ENCODE peak calls at places on chromosomes 11 and 22, in ten cellular contexts. One of them, this sample, is unnamed.
A peak's percentile ranks its signal among the peaks of the same experiment; 100 is the strongest.

GRCh38 chr22:35728639-35729308 is 11.1 kb downstream of the APOL5 start:
- DNase-seq in suprapubic skin: no peak
- DNase-seq in prostate gland: no peak
- DNase-seq in spleen: no peak
- DNase-seq in H1: no peak
- DNase-seq in endothelial cell of umbilical vein: no peak
- DNase-seq in HCT116: no peak
- DNase-seq in transverse colon: peak; percentile 87
- DNase-seq in stomach: peak; percentile 76
- DNase-seq in sigmoid colon: no peak
- DNase-seq in this sample: no peak

GRCh38 chr22:49812838-49813237 is 14.8 kb downstream of the BRD1 start:
- DNase-seq in HCT116: no peak
- DNase-seq in stomach: peak; percentile 40
- DNase-seq in H1: no peak
- DNase-seq in transverse colon: no peak
- DNase-seq in endothelial cell of umbilical vein: no peak
- DNase-seq in prostate gland: no peak
- DNase-seq in spleen: no peak
- DNase-seq in suprapubic skin: no peak
- DNase-seq in sigmoid colon: peak; percentile 56
- DNase-seq in this sample: no peak

GRCh38 chr11:63872833-63873201 is 33.9 kb downstream of the MARK2 start:
- DNase-seq in endothelial cell of umbilical vein: no peak
- DNase-seq in suprapubic skin: no peak
- DNase-seq in H1: no peak
- DNase-seq in stomach: no peak
- DNase-seq in sigmoid colon: no peak
- DNase-seq in spleen: no peak
- DNase-seq in prostate gland: peak; percentile 38
- DNase-seq in transverse colon: peak; percentile 45
- DNase-seq in HCT116: no peak
- DNase-seq in this sample: no peak

GRCh38 chr11:116461789-116462188 is 311.0 kb downstream of the BUD13 start:
- DNase-seq in suprapubic skin: no peak
- DNase-seq in sigmoid colon: no peak
- DNase-seq in prostate gland: no peak
- DNase-seq in stomach: no peak
- DNase-seq in spleen: no peak
- DNase-seq in HCT116: no peak
- DNase-seq in endothelial cell of umbilical vein: no peak
- DNase-seq in H1: no peak
- DNase-seq in transverse colon: no peak
- DNase-seq in this sample: no peak

GRCh38 chr22:41076857-41077256 is 15.5 kb upstream of the EP300 start:
- DNase-seq in endothelial cell of umbilical vein: no peak
- DNase-seq in sigmoid colon: no peak
- DNase-seq in HCT116: no peak
- DNase-seq in transverse colon: no peak
- DNase-seq in prostate gland: no peak
- DNase-seq in stomach: no peak
- DNase-seq in spleen: no peak
- DNase-seq in suprapubic skin: no peak
- DNase-seq in H1: no peak
- DNase-seq in this sample: no peak

GRCh38 chr11:124662111-124662510 is 11.4 kb downstream of the SIAE start:
- DNase-seq in suprapubic skin: no peak
- DNase-seq in stomach: no peak
- DNase-seq in endothelial cell of umbilical vein: no peak
- DNase-seq in transverse colon: no peak
- DNase-seq in spleen: no peak
- DNase-seq in H1: no peak
- DNase-seq in sigmoid colon: no peak
- DNase-seq in HCT116: no peak
- DNase-seq in prostate gland: no peak
- DNase-seq in this sample: no peak

GRCh38 chr11:19712281-19713220 is at the start of gene NAV2:
- DNase-seq in spleen: peak; percentile 94
- DNase-seq in stomach: peak; percentile 92
- DNase-seq in prostate gland: peak; percentile 91
- DNase-seq in transverse colon: peak; percentile 91
- DNase-seq in HCT116: peak; percentile 66
- DNase-seq in endothelial cell of umbilical vein: peak; percentile 93
- DNase-seq in H1: peak; percentile 80
- DNase-seq in suprapubic skin: peak; percentile 97
- DNase-seq in sigmoid colon: peak; percentile 97
- DNase-seq in this sample: no peak

GRCh38 chr22:35455529-35455928 is 55.6 kb downstream of the MCM5 start:
- DNase-seq in stomach: no peak
- DNase-seq in transverse colon: no peak
- DNase-seq in H1: no peak
- DNase-seq in sigmoid colon: no peak
- DNase-seq in suprapubic skin: no peak
- DNase-seq in prostate gland: no peak
- DNase-seq in spleen: no peak
- DNase-seq in HCT116: no peak
- DNase-seq in endothelial cell of umbilical vein: no peak
- DNase-seq in this sample: no peak

GRCh38 chr22:46803936-46804335 is 41.5 kb downstream of the TBC1D22A start:
- DNase-seq in spleen: peak; percentile 29
- DNase-seq in prostate gland: no peak
- DNase-seq in endothelial cell of umbilical vein: no peak
- DNase-seq in stomach: no peak
- DNase-seq in HCT116: no peak
- DNase-seq in transverse colon: no peak
- DNase-seq in suprapubic skin: no peak
- DNase-seq in H1: no peak
- DNase-seq in sigmoid colon: peak; percentile 38
- DNase-seq in this sample: no peak

GRCh38 chr22:38262051-38262795 is 10.6 kb downstream of the TMEM184B start:
- DNase-seq in sigmoid colon: peak; percentile 79
- DNase-seq in prostate gland: peak; percentile 67
- DNase-seq in spleen: peak; percentile 87
- DNase-seq in suprapubic skin: no peak
- DNase-seq in transverse colon: peak; percentile 78
- DNase-seq in H1: no peak
- DNase-seq in endothelial cell of umbilical vein: peak; percentile 29
- DNase-seq in HCT116: no peak
- DNase-seq in stomach: peak; percentile 71
- DNase-seq in this sample: no peak

GRCh38 chr11:8566613-8567210 is 27.3 kb downstream of the STK33 start:
- DNase-seq in H1: no peak
- DNase-seq in sigmoid colon: no peak
- DNase-seq in stomach: no peak
- DNase-seq in transverse colon: peak; percentile 12
- DNase-seq in prostate gland: no peak
- DNase-seq in spleen: no peak
- DNase-seq in endothelial cell of umbilical vein: peak; percentile 50
- DNase-seq in HCT116: peak; percentile 23
- DNase-seq in suprapubic skin: no peak
- DNase-seq in this sample: no peak

GRCh38 chr11:8989411-8989810 is 14.4 kb downstream of the NRIP3 start:
- DNase-seq in prostate gland: no peak
- DNase-seq in suprapubic skin: no peak
- DNase-seq in transverse colon: no peak
- DNase-seq in HCT116: no peak
- DNase-seq in endothelial cell of umbilical vein: no peak
- DNase-seq in H1: no peak
- DNase-seq in stomach: no peak
- DNase-seq in sigmoid colon: no peak
- DNase-seq in spleen: no peak
- DNase-seq in this sample: no peak

GRCh38 chr11:13772223-13773046 is 104.0 kb downstream of the FAR1 start:
- DNase-seq in H1: peak; percentile 31
- DNase-seq in transverse colon: no peak
- DNase-seq in endothelial cell of umbilical vein: peak; percentile 72
- DNase-seq in sigmoid colon: no peak
- DNase-seq in spleen: no peak
- DNase-seq in HCT116: peak; percentile 67
- DNase-seq in stomach: no peak
- DNase-seq in prostate gland: peak; percentile 48
- DNase-seq in suprapubic skin: no peak
- DNase-seq in this sample: no peak

GRCh38 chr11:70078095-70078795 is at the start of gene ANO1:
- DNase-seq in stomach: peak; percentile 52
- DNase-seq in endothelial cell of umbilical vein: no peak
- DNase-seq in transverse colon: no peak
- DNase-seq in prostate gland: peak; percentile 33
- DNase-seq in H1: no peak
- DNase-seq in suprapubic skin: no peak
- DNase-seq in spleen: peak; percentile 51
- DNase-seq in HCT116: no peak
- DNase-seq in sigmoid colon: peak; percentile 53
- DNase-seq in this sample: no peak

GRCh38 chr11:128483211-128483788 is 104.1 kb downstream of the ETS1 start:
- DNase-seq in H1: no peak
- DNase-seq in spleen: no peak
- DNase-seq in transverse colon: no peak
- DNase-seq in endothelial cell of umbilical vein: no peak
- DNase-seq in stomach: no peak
- DNase-seq in prostate gland: no peak
- DNase-seq in HCT116: no peak
- DNase-seq in suprapubic skin: no peak
- DNase-seq in sigmoid colon: no peak
- DNase-seq in this sample: no peak

GRCh38 chr11:29159552-29160465 is 857.0 kb downstream of the KCNA4 start:
- DNase-seq in HCT116: peak; percentile 31
- DNase-seq in sigmoid colon: no peak
- DNase-seq in spleen: no peak
- DNase-seq in suprapubic skin: no peak
- DNase-seq in transverse colon: peak; percentile 31
- DNase-seq in stomach: peak; percentile 34
- DNase-seq in H1: peak; percentile 19
- DNase-seq in prostate gland: peak; percentile 11
- DNase-seq in endothelial cell of umbilical vein: peak; percentile 82
- DNase-seq in this sample: no peak

GRCh38 chr11:2707736-2708135 is 7.9 kb upstream of the KCNQ1OT1 start:
- DNase-seq in spleen: peak; percentile 47
- DNase-seq in HCT116: no peak
- DNase-seq in stomach: no peak
- DNase-seq in suprapubic skin: no peak
- DNase-seq in sigmoid colon: no peak
- DNase-seq in transverse colon: no peak
- DNase-seq in prostate gland: no peak
- DNase-seq in endothelial cell of umbilical vein: no peak
- DNase-seq in H1: no peak
- DNase-seq in this sample: no peak

GRCh38 chr11:1733716-1734351 is 16.6 kb downstream of the IFITM10 start:
- DNase-seq in transverse colon: no peak
- DNase-seq in prostate gland: no peak
- DNase-seq in H1: no peak
- DNase-seq in suprapubic skin: no peak
- DNase-seq in endothelial cell of umbilical vein: no peak
- DNase-seq in sigmoid colon: no peak
- DNase-seq in spleen: peak; percentile 61
- DNase-seq in stomach: no peak
- DNase-seq in HCT116: no peak
- DNase-seq in this sample: no peak

GRCh38 chr11:75506827-75507226 is 18.9 kb downstream of the GDPD5 start:
- DNase-seq in spleen: no peak
- DNase-seq in prostate gland: no peak
- DNase-seq in stomach: no peak
- DNase-seq in transverse colon: no peak
- DNase-seq in HCT116: no peak
- DNase-seq in H1: no peak
- DNase-seq in suprapubic skin: no peak
- DNase-seq in endothelial cell of umbilical vein: no peak
- DNase-seq in sigmoid colon: no peak
- DNase-seq in this sample: no peak
- H3K4me1 ChIP-seq in spleen: peaks cover 46% of the 10 kb centered on the region
- H3K4me1 ChIP-seq in prostate gland: no peaks in the 10 kb centered on the region
- H3K4me1 ChIP-seq in stomach: peaks cover 8% of the 10 kb centered on the region
- H3K4me1 ChIP-seq in transverse colon: peaks cover 6% of the 10 kb centered on the region
- H3K4me1 ChIP-seq in HCT116: peaks cover 2% of the 10 kb centered on the region
- H3K4me1 ChIP-seq in H1: no peaks in the 10 kb centered on the region
- H3K4me1 ChIP-seq in suprapubic skin: peaks cover 7% of the 10 kb centered on the region
- H3K4me1 ChIP-seq in endothelial cell of umbilical vein: peaks cover 7% of the 10 kb centered on the region
- H3K4me1 ChIP-seq in sigmoid colon: no peaks in the 10 kb centered on the region
- H3K4me1 ChIP-seq in this sample: peaks cover 16% of the 10 kb centered on the region

GRCh38 chr11:6603287-6604080 is at the start of the genes ILK and RRP8:
- DNase-seq in transverse colon: peak; percentile 94
- DNase-seq in endothelial cell of umbilical vein: peak; percentile 93
- DNase-seq in prostate gland: peak; percentile 90
- DNase-seq in H1: no peak
- DNase-seq in HCT116: peak; percentile 68
- DNase-seq in stomach: peak; percentile 94
- DNase-seq in spleen: peak; percentile 99
- DNase-seq in sigmoid colon: peak; percentile 96
- DNase-seq in suprapubic skin: peak; percentile 95
- DNase-seq in this sample: peak; percentile 93
- TF ChIP-seq POLR2A in transverse colon: peak; percentile 70
- TF ChIP-seq POLR2A in endothelial cell of umbilical vein: peak; percentile 87
- TF ChIP-seq POLR2A in prostate gland: peak; percentile 81
- TF ChIP-seq POLR2A in H1: peak; percentile 81
- TF ChIP-seq POLR2A in HCT116: peak; percentile 68
- TF ChIP-seq POLR2A in stomach: no peak
- TF ChIP-seq POLR2A in spleen: no peak
- TF ChIP-seq POLR2A in sigmoid colon: peak; percentile 73
- TF ChIP-seq POLR2A in suprapubic skin: peak; percentile 28
- TF ChIP-seq POLR2A in this sample: peak; percentile 91

DNA sequence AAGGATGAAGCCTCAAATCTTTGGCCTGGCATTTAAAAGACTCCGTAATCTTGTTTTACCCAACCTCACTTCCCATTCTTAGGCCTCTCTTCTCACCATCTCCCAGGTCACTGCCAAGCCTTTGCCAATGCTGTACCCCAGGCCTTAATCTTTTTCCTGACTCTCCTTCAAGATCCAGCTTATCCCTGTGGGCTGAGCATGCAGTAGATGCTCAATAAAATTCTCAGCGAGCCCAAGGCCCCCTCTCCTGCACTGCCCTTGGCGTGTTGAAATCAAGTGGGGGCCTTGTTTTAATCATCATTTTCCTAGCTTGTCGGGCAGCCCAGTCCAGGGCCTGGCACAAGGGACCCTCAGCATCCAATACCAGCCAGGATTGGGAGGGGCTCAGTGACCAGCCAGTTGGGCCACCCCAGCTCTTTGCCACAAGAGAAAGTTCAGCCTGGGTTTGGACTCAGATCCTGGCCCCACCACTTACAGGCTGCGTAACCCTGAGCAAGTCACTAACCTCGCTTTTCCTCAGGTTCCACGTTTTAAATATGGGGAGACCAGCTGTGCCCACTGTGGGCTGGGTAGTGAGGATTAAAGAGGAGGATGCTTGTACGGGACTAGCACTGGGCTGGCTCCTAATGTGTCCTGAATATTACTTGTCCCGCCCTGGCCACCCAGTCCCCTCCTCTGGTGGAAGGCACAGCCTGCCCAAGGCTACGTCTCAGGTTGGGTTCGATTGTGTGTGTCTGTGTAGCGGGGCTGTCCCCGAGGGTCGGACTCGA is 944 bp upstream of the YWHAH start:
- DNase-seq in sigmoid colon: no peak
- DNase-seq in endothelial cell of umbilical vein: no peak
- DNase-seq in H1: no peak
- DNase-seq in suprapubic skin: no peak
- DNase-seq in transverse colon: no peak
- DNase-seq in spleen: peak; percentile 74
- DNase-seq in HCT116: no peak
- DNase-seq in stomach: no peak
- DNase-seq in prostate gland: peak; percentile 7
- DNase-seq in this sample: no peak
- TF ChIP-seq POLR2AphosphoS5 in sigmoid colon: no peak
- TF ChIP-seq POLR2AphosphoS5 in endothelial cell of umbilical vein: no peak
- TF ChIP-seq POLR2AphosphoS5 in H1: peak; percentile 70
- TF ChIP-seq POLR2AphosphoS5 in suprapubic skin: no peak
- TF ChIP-seq POLR2AphosphoS5 in transverse colon: no peak
- TF ChIP-seq POLR2AphosphoS5 in spleen: no peak
- TF ChIP-seq POLR2AphosphoS5 in HCT116: peak; percentile 64
- TF ChIP-seq POLR2AphosphoS5 in stomach: no peak
- TF ChIP-seq POLR2AphosphoS5 in prostate gland: no peak
- TF ChIP-seq POLR2AphosphoS5 in this sample: no peak

GRCh38 chr11:62539238-62539925 is 7.2 kb downstream of the AHNAK start:
- DNase-seq in endothelial cell of umbilical vein: peak; percentile 65
- DNase-seq in prostate gland: no peak
- DNase-seq in H1: no peak
- DNase-seq in sigmoid colon: peak; percentile 93
- DNase-seq in HCT116: no peak
- DNase-seq in stomach: peak; percentile 63
- DNase-seq in transverse colon: peak; percentile 80
- DNase-seq in suprapubic skin: no peak
- DNase-seq in spleen: no peak
- DNase-seq in this sample: peak; percentile 93
- H3K4me1 ChIP-seq in endothelial cell of umbilical vein: peaks cover 52% of the 10 kb centered on the region
- H3K4me1 ChIP-seq in prostate gland: peaks cover 49% of the 10 kb centered on the region
- H3K4me1 ChIP-seq in H1: no peaks in the 10 kb centered on the region
- H3K4me1 ChIP-seq in sigmoid colon: no peaks in the 10 kb centered on the region
- H3K4me1 ChIP-seq in HCT116: peaks cover 58% of the 10 kb centered on the region
- H3K4me1 ChIP-seq in stomach: peaks cover 72% of the 10 kb centered on the region
- H3K4me1 ChIP-seq in transverse colon: peaks cover 79% of the 10 kb centered on the region
- H3K4me1 ChIP-seq in suprapubic skin: peaks cover 90% of the 10 kb centered on the region
- H3K4me1 ChIP-seq in spleen: peaks cover 70% of the 10 kb centered on the region
- H3K4me1 ChIP-seq in this sample: peaks cover 88% of the 10 kb centered on the region